ENCODE peak calls at places on chromosomes 13 and 19, in seven cellular contexts. S is C1 segment of cervical spinal cord; R is AG04449; W is iris pigment epithelial cell; F is stimulated activated CD8-positive, alpha-beta memory T cell treated with anti-CD3 and anti-CD28 coated beads, Interleukin-4, amount 100 ng/mL, for 1 hour; E is cardiac fibroblast; A is LHCN-M2. C is an unnamed sample.

GRCh38 chr13:100510208-100510997 is 78.2 kb downstream of the GGACT start:
- DNase-seq in S (no peak), A (no peak), F (no peak), E (no peak), R (no peak), W (no peak), C (no peak)

GRCh38 chr13:25165664-25166063 is 6.4 kb downstream of the AMER2 start:
- DNase-seq in F (no peak), R (no peak), W (no peak), A (no peak), E (no peak), S (no peak), C (no peak)

GRCh38 chr19:44720945-44721344 is 22.0 kb downstream of the CEACAM16 start:
- DNase-seq in F (no peak), S (no peak), W (no peak), R (no peak), E (no peak), A (no peak), C (peak)

GRCh38 chr19:52227196-52227940 is 37.5 kb downstream of the PPP2R1A start:
- DNase-seq in W (no peak), E (no peak), A (no peak), S (no peak), R (no peak), F (no peak), C (no peak)

GRCh38 chr19:6644796-6645195 is 25.2 kb downstream of the TNFSF14 start:
- DNase-seq in E (no peak), F (no peak), R (no peak), S (no peak), W (no peak), A (no peak), C (no peak)

GRCh38 chr19:2478324-2478755 is 2.4 kb downstream of the GADD45B start:
- DNase-seq in W (peak), R (no peak), A (peak), E (peak), S (peak), F (peak), C (peak)

GRCh38 chr13:110813646-110814624 is 100.4 kb downstream of the ING1 start:
- DNase-seq in A (peak), F (no peak), S (no peak), E (no peak), R (no peak), W (no peak), C (peak)

GRCh38 chr19:45716314-45717130 is 14.2 kb downstream of the FBXO46 start:
- DNase-seq in A (no peak), R (no peak), E (peak), F (no peak), S (no peak), W (no peak), C (peak)

GRCh38 chr19:52214241-52214640 is 24.4 kb downstream of the PPP2R1A start:
- DNase-seq in A (no peak), E (no peak), W (no peak), S (no peak), R (no peak), F (no peak), C (no peak)

GRCh38 chr13:90362718-90363117 is 984.8 kb upstream of the MIR17HG start:
- DNase-seq in S (no peak), F (no peak), A (peak), E (peak), W (peak), R (no peak), C (peak)

GRCh38 chr13:38628554-38628953 is 58.3 kb upstream of the FREM2 start:
- DNase-seq in F (no peak), W (no peak), R (no peak), S (no peak), A (no peak), E (peak), C (no peak)

GRCh38 chr19:52397310-52398090 is at the start of gene ZNF528:
- DNase-seq in W (peak), F (peak), E (peak), S (peak), R (peak), A (peak), C (peak)

GRCh38 chr13:24995225-24995804 is 100.6 kb upstream of the PABPC3 start:
- DNase-seq in S (no peak), E (peak), F (peak), A (peak), R (peak), W (peak), C (peak)

GRCh38 chr19:45577111-45577905 is 7.3 kb downstream of the OPA3 start:
- DNase-seq in F (no peak), W (peak), S (no peak), A (peak), E (peak), R (peak), C (peak)

GRCh38 chr19:54320271-54320670 is 7.3 kb upstream of the LILRA5 start:
- DNase-seq in W (no peak), S (no peak), F (no peak), E (no peak), A (no peak), R (no peak), C (no peak)

GRCh38 chr13:112358156-112358555 is 18.0 kb upstream of the SPACA7 start:
- DNase-seq in W (no peak), F (no peak), R (no peak), A (no peak), E (no peak), S (no peak), C (no peak)

GRCh38 chr19:16218851-16219250 is 21.1 kb downstream of the AP1M1 start:
- DNase-seq in A (no peak), F (no peak), S (no peak), W (no peak), E (no peak), R (no peak), C (no peak)